ENCODE peak calls at places on chromosomes 6 and 20, in ten cellular contexts. R, P, Y, D, C, O, Z, E, H and N are unnamed samples.

GRCh38 chr6:170405311-170405975 is 98.9 kb downstream of the FAM120B start:
- DNase-seq in P (no peak), R (peak; percentile 96), C (no peak), H (peak; percentile 62), Y (no peak), E (peak; percentile 90), O (no peak), Z (no peak), D (no peak), N (peak; percentile 80)

GRCh38 chr20:37297066-37297736 is 7.7 kb downstream of the MANBAL start:
- DNase-seq in R (no peak), D (no peak), E (peak; percentile 65), C (no peak), H (peak; percentile 73), Y (no peak), Z (no peak), O (no peak), P (no peak), N (peak; percentile 97)

GRCh38 chr6:47661960-47662359 is 36.4 kb upstream of the ADGRF4 start:
- DNase-seq in E (no peak), Z (no peak), Y (no peak), P (no peak), C (no peak), O (no peak), R (no peak), H (no peak), D (no peak), N (no peak)

GRCh38 chr6:154425034-154425433 is 68.4 kb upstream of the IPCEF1 start:
- DNase-seq in R (no peak), E (no peak), P (no peak), Z (no peak), Y (no peak), O (no peak), H (no peak), D (no peak), C (no peak), N (no peak)

GRCh38 chr6:155264704-155265320 is 999 bp downstream of the CLDN20 start:
- DNase-seq in C (no peak), D (no peak), E (no peak), H (peak; percentile 53), Y (no peak), P (no peak), R (no peak), O (no peak), Z (no peak), N (no peak)

GRCh38 chr20:16803965-16804792 is 56.0 kb downstream of the OTOR start:
- DNase-seq in R (peak; percentile 71), D (peak; percentile 50), Z (no peak), O (peak; percentile 67), Y (peak; percentile 39), H (peak; percentile 6), P (peak; percentile 54), C (peak; percentile 62), E (peak; percentile 53), N (no peak)

GRCh38 chr20:2114990-2115681 is 13.5 kb downstream of the STK35 start:
- DNase-seq in P (no peak), D (no peak), R (peak; percentile 68), O (no peak), E (peak; percentile 81), Z (peak; percentile 49), Y (no peak), H (no peak), C (no peak), N (no peak)

GRCh38 chr6:36373368-36374009 is 14.0 kb downstream of the ETV7 start:
- DNase-seq in H (no peak), Z (no peak), D (no peak), Y (no peak), C (no peak), R (no peak), P (no peak), O (no peak), E (no peak), N (no peak)

GRCh38 chr6:98845201-98846020 is 11.0 kb downstream of the POU3F2 start:
- DNase-seq in Z (peak; percentile 67), H (peak; percentile 51), E (peak; percentile 87), C (peak; percentile 73), R (peak; percentile 87), D (peak; percentile 75), P (peak; percentile 74), O (peak; percentile 76), Y (peak; percentile 62), N (no peak)

GRCh38 chr6:33799714-33800113 is 4.1 kb downstream of the MLN start:
- DNase-seq in P (no peak), O (no peak), R (no peak), E (no peak), Y (no peak), Z (no peak), D (no peak), H (no peak), C (no peak), N (no peak)

DNA sequence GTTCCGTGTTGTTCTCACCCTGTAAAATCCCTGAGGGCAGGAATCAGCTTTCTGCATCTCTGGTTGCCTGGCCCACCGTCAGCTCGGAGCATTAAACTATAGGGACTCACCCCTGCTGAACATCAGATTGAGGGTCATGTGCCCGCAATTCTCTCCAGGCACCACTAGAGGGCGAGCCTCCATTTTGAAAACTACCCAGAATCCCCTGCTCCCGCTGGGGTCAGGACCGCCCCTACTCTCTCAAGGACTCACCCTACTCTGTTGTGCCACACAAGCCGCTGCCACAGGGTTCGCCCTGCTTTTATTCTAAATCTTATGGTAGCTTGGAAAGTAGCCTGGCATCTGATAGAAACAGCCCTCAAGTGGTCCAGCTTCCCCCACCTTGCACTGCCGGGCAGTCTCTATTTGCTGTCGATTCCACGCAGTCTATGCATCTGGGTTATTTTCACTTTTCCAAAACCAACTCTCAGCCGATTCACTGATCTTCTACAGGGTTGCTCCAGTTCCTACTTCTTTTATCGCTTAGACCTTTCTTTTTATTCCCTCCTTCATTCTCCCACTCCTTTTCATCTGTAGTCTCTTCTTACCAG is 244.1 kb upstream of the QKI start:
- DNase-seq in Y (no peak), C (no peak), R (peak; percentile 12), D (peak; percentile 35), Z (no peak), O (peak; percentile 29), E (peak; percentile 8), H (no peak), P (no peak), N (no peak)
- TF ChIP-seq CTCF in Y (peak; percentile 57), C (peak; percentile 63), R (peak; percentile 72), D (peak; percentile 64), Z (peak; percentile 64), O (peak; percentile 16), E (peak; percentile 63), H (peak; percentile 70), P (no peak), N (peak; percentile 65)

GRCh38 chr20:18412202-18412901 is 54.5 kb downstream of the DZANK1 start:
- DNase-seq in D (peak; percentile 13), E (no peak), H (no peak), Y (no peak), Z (no peak), R (no peak), C (no peak), P (no peak), O (no peak), N (no peak)
- H3K4me3 ChIP-seq in D (peak overlapping the region; percentile 53), E (no peak overlapping the region), H (no peak overlapping the region), Y (no peak overlapping the region), Z (no peak overlapping the region), R (no peak overlapping the region), C (no peak overlapping the region), P (no peak overlapping the region), O (no peak overlapping the region), N (no peak overlapping the region)

GRCh38 chr6:149859938-149860337 is 4.2 kb downstream of the LRP11 start:
- DNase-seq in H (no peak), Y (no peak), E (no peak), Z (no peak), P (no peak), D (no peak), C (no peak), O (no peak), R (no peak), N (no peak)

GRCh38 chr6:149861603-149862423 is 2.3 kb downstream of the LRP11 start:
- DNase-seq in C (no peak), H (no peak), P (no peak), Z (no peak), O (no peak), D (no peak), R (no peak), E (no peak), Y (no peak), N (no peak)

GRCh38 chr6:149859368-149859767 is 4.8 kb downstream of the LRP11 start:
- DNase-seq in Z (no peak), H (no peak), P (no peak), C (no peak), E (peak; percentile 84), R (peak; percentile 94), O (no peak), D (no peak), Y (no peak), N (no peak)

GRCh38 chr6:149860513-149860833 is 3.7 kb downstream of the LRP11 start:
- DNase-seq in O (no peak), H (no peak), Z (no peak), R (no peak), Y (no peak), C (no peak), P (no peak), D (no peak), E (no peak), N (no peak)

DNA sequence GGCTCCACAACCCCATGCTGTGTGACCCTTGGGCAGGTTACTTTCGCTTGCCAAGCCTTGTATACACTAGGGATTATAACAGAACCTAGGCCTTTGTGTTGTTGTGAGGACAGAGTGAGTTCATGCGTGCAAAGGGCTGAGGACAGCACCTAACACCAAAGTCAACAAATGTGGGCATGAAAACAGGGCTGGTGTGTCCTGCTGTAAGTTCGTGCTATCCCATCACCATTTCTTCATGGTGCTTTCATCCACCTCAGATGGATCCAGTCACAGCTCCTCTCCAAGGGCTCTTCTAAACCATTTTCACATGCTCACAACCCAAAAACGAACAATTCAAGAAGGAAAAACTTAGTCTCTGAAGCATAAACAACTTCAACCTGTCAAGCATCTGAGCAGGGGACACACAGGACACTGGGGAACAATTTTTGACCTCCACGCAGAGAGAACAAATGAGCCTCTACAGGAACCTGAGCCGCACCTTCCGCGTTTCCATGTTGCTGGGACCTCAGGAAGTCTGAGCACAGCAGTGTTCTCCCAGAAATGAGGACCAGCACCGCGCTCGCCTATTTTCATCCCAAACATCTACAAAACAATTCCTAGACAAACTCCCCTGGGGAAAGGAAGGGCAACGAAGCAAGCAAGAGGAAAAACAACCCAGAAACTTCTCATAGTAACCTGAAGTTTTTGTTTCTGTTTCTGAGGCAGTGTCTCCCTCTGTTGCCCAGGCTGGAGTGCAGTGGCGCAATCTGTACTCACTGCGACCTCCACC is 3.1 kb downstream of the LRP11 start:
- DNase-seq in O (no peak), E (peak; percentile 44), Y (no peak), R (peak; percentile 76), Z (no peak), D (no peak), P (no peak), C (no peak), H (no peak), N (no peak)
- TF ChIP-seq CTCF in O (no peak), E (no peak), Y (no peak), R (peak; percentile 53), Z (no peak), D (no peak), P (no peak), C (no peak), H (no peak), N (no peak)

DNA sequence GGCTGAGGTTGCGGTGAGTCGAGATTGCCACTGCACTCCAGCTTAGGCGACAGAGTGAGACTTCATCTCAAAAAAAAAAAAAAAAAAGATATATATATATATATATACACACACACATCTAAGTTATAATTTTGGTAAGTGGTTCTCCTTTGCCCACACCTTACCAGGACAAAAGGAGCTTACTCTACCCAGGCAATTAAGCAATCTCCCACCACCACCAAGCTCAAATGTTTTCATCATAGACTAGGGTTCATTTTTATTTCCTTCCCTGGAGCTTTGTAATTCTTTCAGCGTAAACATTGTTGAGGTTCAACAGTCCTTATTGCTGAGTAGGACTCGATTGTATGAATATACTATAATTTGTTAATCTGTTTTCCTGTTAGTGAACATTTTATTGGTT is 23.5 kb downstream of the AMD1 start:
- DNase-seq in E (no peak), C (no peak), D (no peak), H (no peak), P (no peak), Z (no peak), Y (no peak), R (no peak), O (no peak), N (no peak)
- H3K4me3 ChIP-seq in E (no peak overlapping the region), C (no peak overlapping the region), D (no peak overlapping the region), H (no peak overlapping the region), P (no peak overlapping the region), Z (no peak overlapping the region), Y (no peak overlapping the region), R (no peak overlapping the region), O (no peak overlapping the region), N (no peak overlapping the region)